ENCODE peak calls at places on chromosome 9, in six cellular contexts. W is astrocyte of the hippocampus; U is GM12892; Q is activated T-helper 1 cell treated with anti-CD3 and anti-CD28 coated beads, Interleukin-12 subunit alpha, Interleukin-12 subunit beta, Interleukin-2, Interleukin-4 antibody, amounts not matched to agents 30 ng/mL and 10 ng/mL and 1 ng/mL, durations not matched to agents 14 hours and 24 hours and 36 hours; M is CD8-positive, alpha-beta T cell; B is NCI-H1694 treated with DMSO at 0.1 percent for 48 hours. I is an unnamed sample.

GRCh38 chr9:136075881-136076678 is 19.0 kb downstream of the NACC2 start:
- DNase-seq in U (no peak), M (no peak), W (no peak), Q (no peak), B (no peak), I (no peak)

GRCh38 chr9:134559013-134559412 is 82.6 kb upstream of the COL5A1 start:
- DNase-seq in U (no peak), B (no peak), W (no peak), Q (no peak), M (no peak), I (no peak)

GRCh38 chr9:74125916-74126315 is 371.2 kb upstream of the RORB start:
- DNase-seq in B (no peak), Q (no peak), U (no peak), W (peak; percentile 36), M (no peak), I (no peak)

GRCh38 chr9:114434878-114435311 is 47.1 kb upstream of the AKNA start:
- DNase-seq in B (peak; percentile 28), U (no peak), M (no peak), W (peak; percentile 66), Q (no peak), I (no peak)

GRCh38 chr9:122265265-122265900 is 701 bp downstream of the MRRF start:
- DNase-seq in M (no peak), Q (peak; percentile 6), W (no peak), B (no peak), U (no peak), I (no peak)

GRCh38 chr9:129889461-129889935 is 54.2 kb downstream of the USP20 start:
- DNase-seq in Q (peak; percentile 19), W (no peak), U (no peak), M (no peak), B (no peak), I (no peak)

GRCh38 chr9:119004618-119004990 is 364.6 kb downstream of the BRINP1 start:
- DNase-seq in W (peak; percentile 85), Q (no peak), B (no peak), U (no peak), M (no peak), I (no peak)

GRCh38 chr9:112494153-112494552 is 7.5 kb downstream of the KIAA1958 start:
- DNase-seq in Q (no peak), U (no peak), B (no peak), W (no peak), M (no peak), I (no peak)

GRCh38 chr9:108053555-108054061 is 564.0 kb upstream of the KLF4 start:
- DNase-seq in U (no peak), Q (no peak), B (no peak), W (peak; percentile 71), M (no peak), I (no peak)

GRCh38 chr9:116544896-116545295 is 142.2 kb upstream of the TRIM32 start:
- DNase-seq in W (no peak), Q (no peak), B (no peak), U (no peak), M (no peak), I (no peak)

GRCh38 chr9:95124582-95125359 is 192.7 kb downstream of the FANCC start:
- DNase-seq in W (no peak), U (no peak), Q (no peak), M (no peak), B (no peak), I (no peak)

GRCh38 chr9:83384214-83384613 is 154.0 kb downstream of the FRMD3 start:
- DNase-seq in M (no peak), Q (no peak), U (no peak), W (no peak), B (peak; percentile 92), I (no peak)

GRCh38 chr9:126675147-126675467 is 61.4 kb downstream of the LMX1B start:
- DNase-seq in B (no peak), W (no peak), Q (no peak), M (no peak), U (no peak), I (no peak)

GRCh38 chr9:125650271-125650737 is 56.7 kb downstream of the MAPKAP1 start:
- DNase-seq in B (no peak), M (no peak), Q (no peak), U (peak; percentile 41), W (peak; percentile 52), I (no peak)

GRCh38 chr9:121399126-121399882 is 29.3 kb upstream of the STOM start:
- DNase-seq in M (no peak), U (no peak), Q (no peak), W (no peak), B (no peak), I (no peak)

GRCh38 chr9:37082214-37082765 is 38.1 kb upstream of the ZCCHC7 start:
- DNase-seq in U (no peak), Q (no peak), B (no peak), W (no peak), M (no peak), I (no peak)

GRCh38 chr9:129197978-129198736 is 20.1 kb upstream of the IER5L start:
- DNase-seq in W (peak; percentile 92), U (no peak), M (no peak), Q (no peak), B (no peak), I (no peak)

GRCh38 chr9:125638646-125639045 is 68.4 kb downstream of the MAPKAP1 start:
- DNase-seq in M (no peak), U (no peak), B (no peak), W (no peak), Q (no peak), I (no peak)